ENCODE peak calls at places on chromosomes 11 and 22, in seven cellular contexts. S is HTR-8/SVneo; R is kidney epithelial cell; V is NCI-H524; Y is stimulated activated CD4-positive, alpha-beta T cell treated with anti-CD3 and anti-CD28 coated beads, Interleukin-4, amount 100 ng/mL, for 48 hours; U is activated CD8-positive, alpha-beta memory T cell treated with anti-CD3 and anti-CD28 coated beads for 1 hour; I is LHCN-M2. M is an unnamed sample.

GRCh38 chr22:31567702-31568101 is 71.4 kb downstream of the SFI1 start:
- DNase-seq in V (no peak), U (no peak), I (no peak), S (no peak), R (no peak), Y (no peak), M (no peak)

GRCh38 chr11:44223261-44223660 is 86.7 kb downstream of the ALX4 start:
- DNase-seq in U (no peak), V (no peak), Y (no peak), R (no peak), S (no peak), I (peak), M (no peak)

GRCh38 chr11:14248577-14248976 is 110.4 kb downstream of the RRAS2 start:
- DNase-seq in R (no peak), Y (no peak), V (peak), I (no peak), U (no peak), S (no peak), M (no peak)

GRCh38 chr11:129280027-129280811 is 88.1 kb upstream of the ARHGAP32 start:
- DNase-seq in S (no peak), Y (no peak), R (no peak), V (peak), I (no peak), U (no peak), M (peak)

GRCh38 chr22:24681236-24681635 is 78.2 kb downstream of the GGT1 start:
- DNase-seq in S (no peak), I (peak), R (no peak), Y (no peak), U (no peak), V (no peak), M (no peak)

GRCh38 chr22:22376352-22376706 is 131.7 kb downstream of the VPREB1 start:
- DNase-seq in S (no peak), R (no peak), Y (no peak), U (no peak), V (no peak), I (no peak), M (no peak)

GRCh38 chr11:12606597-12606996 is 67.6 kb upstream of the TEAD1 start:
- DNase-seq in R (no peak), S (no peak), U (no peak), I (peak), V (no peak), Y (no peak), M (no peak)

GRCh38 chr11:43866520-43866919 is 14.1 kb upstream of the ALKBH3 start:
- DNase-seq in U (no peak), V (no peak), I (no peak), Y (no peak), R (no peak), S (no peak), M (no peak)

GRCh38 chr22:40511604-40512003 is 124.9 kb downstream of the MRTFA start:
- DNase-seq in S (no peak), I (no peak), R (no peak), Y (no peak), V (peak), U (no peak), M (no peak)

GRCh38 chr11:66889974-66890373 is 33.1 kb downstream of the LRFN4 start:
- DNase-seq in U (no peak), R (no peak), V (no peak), Y (no peak), S (no peak), I (no peak), M (no peak)

GRCh38 chr11:46386674-46387073 is 4.9 kb downstream of the CHRM4 start:
- DNase-seq in R (no peak), S (no peak), U (no peak), I (no peak), Y (no peak), V (no peak), M (no peak)

GRCh38 chr11:61917357-61918109 is at the start of gene RAB3IL1:
- DNase-seq in U (no peak), I (peak), Y (no peak), R (no peak), S (peak), V (peak), M (peak)

GRCh38 chr11:31870609-31871309 is 59.6 kb upstream of the PAX6 start:
- DNase-seq in U (no peak), V (peak), R (no peak), I (peak), S (peak), Y (no peak), M (peak)

GRCh38 chr22:38034278-38034882 is 22.8 kb upstream of the PICK1 start:
- DNase-seq in V (no peak), R (peak), I (peak), U (no peak), Y (no peak), S (peak), M (no peak)

GRCh38 chr22:37377927-37378326 is 49.4 kb downstream of the ELFN2 start:
- DNase-seq in U (no peak), S (no peak), I (no peak), R (no peak), Y (no peak), V (no peak), M (no peak)

GRCh38 chr22:30217698-30218565 is 28.6 kb downstream of the LIF start:
- DNase-seq in U (no peak), R (no peak), V (no peak), I (peak), Y (no peak), S (no peak), M (no peak)

GRCh38 chr22:23777776-23778575 is 5.3 kb downstream of the MMP11 start:
- DNase-seq in V (no peak), Y (no peak), S (no peak), U (no peak), R (no peak), I (peak), M (no peak)

GRCh38 chr22:43893266-43893665 is 1.5 kb upstream of the PNPLA5 start:
- DNase-seq in R (no peak), S (no peak), Y (no peak), I (no peak), V (no peak), U (no peak), M (no peak)

GRCh38 chr11:76337469-76337868 is 43.5 kb downstream of the THAP12 start:
- DNase-seq in S (no peak), V (no peak), Y (no peak), R (no peak), I (no peak), U (no peak), M (no peak)

GRCh38 chr11:95256204-95256819 is 25.3 kb upstream of the SESN3 start:
- DNase-seq in I (no peak), U (no peak), Y (no peak), R (no peak), V (no peak), S (no peak), M (no peak)

GRCh38 chr11:119473226-119473625 is 50.3 kb upstream of the THY1 start:
- DNase-seq in R (no peak), Y (no peak), V (no peak), I (no peak), U (no peak), S (no peak), M (no peak)

GRCh38 chr22:37187552-37187890 is 526 bp downstream of the C1QTNF6 start:
- DNase-seq in Y (no peak), V (no peak), S (no peak), R (no peak), U (no peak), I (peak), M (no peak)

GRCh38 chr11:130737866-130738431 is 178.3 kb downstream of the SNX19 start:
- DNase-seq in S (peak), I (peak), U (no peak), Y (no peak), V (no peak), R (no peak), M (no peak)

GRCh38 chr22:35301370-35301874 is 1.7 kb downstream of the TOM1 start:
- DNase-seq in V (no peak), I (peak), U (no peak), S (peak), Y (no peak), R (no peak), M (no peak)

GRCh38 chr22:38881464-38881871 is 9.5 kb upstream of the CBX6 start:
- DNase-seq in V (no peak), Y (no peak), U (no peak), I (peak), S (no peak), R (no peak), M (no peak)

GRCh38 chr11:12122083-12122482 is 11.7 kb downstream of the MICAL2 start:
- DNase-seq in Y (no peak), R (no peak), S (no peak), U (no peak), I (no peak), V (peak), M (peak)

GRCh38 chr11:78140392-78141077 is 1.1 kb upstream of the ALG8 start:
- DNase-seq in V (no peak), U (no peak), S (no peak), R (no peak), I (no peak), Y (peak), M (no peak)

GRCh38 chr11:5674391-5674790 is 10.5 kb downstream of the TRIM5 start:
- DNase-seq in I (no peak), V (no peak), Y (no peak), U (no peak), S (no peak), R (no peak), M (no peak)

GRCh38 chr11:2379471-2380174 is 2.5 kb downstream of the CD81 start:
- DNase-seq in R (no peak), S (no peak), Y (no peak), I (no peak), U (no peak), V (no peak), M (no peak)

GRCh38 chr11:14190992-14191773 is 167.8 kb downstream of the RRAS2 start:
- DNase-seq in R (no peak), U (no peak), I (no peak), Y (no peak), V (no peak), S (no peak), M (no peak)

GRCh38 chr11:67273260-67273990 is 7.2 kb downstream of the GRK2 start:
- DNase-seq in S (no peak), R (no peak), U (no peak), I (no peak), V (no peak), Y (no peak), M (no peak)

GRCh38 chr11:24760681-24761080 is 263.8 kb downstream of the LUZP2 start:
- DNase-seq in I (no peak), R (peak), S (no peak), U (no peak), Y (no peak), V (no peak), M (no peak)

GRCh38 chr22:38755911-38756532 is at the start of gene SUN2:
- DNase-seq in Y (peak), I (peak), S (peak), U (peak), R (no peak), V (peak), M (peak)

GRCh38 chr11:32829157-32829679 is 509 bp upstream of the PRRG4 start:
- DNase-seq in I (no peak), S (no peak), U (no peak), R (no peak), V (no peak), Y (no peak), M (no peak)

GRCh38 chr22:41197808-41198585 is 7.1 kb upstream of the L3MBTL2 start:
- DNase-seq in S (peak), I (no peak), Y (peak), R (no peak), U (no peak), V (peak), M (peak)

GRCh38 chr11:18769802-18770456 is 21.7 kb downstream of the PTPN5 start:
- DNase-seq in S (no peak), R (no peak), U (no peak), Y (no peak), I (no peak), V (peak), M (no peak)

GRCh38 chr11:10022764-10023163 is 271.3 kb downstream of the SBF2 start:
- DNase-seq in I (peak), S (no peak), V (no peak), Y (no peak), R (no peak), U (no peak), M (no peak)

GRCh38 chr22:39490135-39490798 is 11.8 kb upstream of the MIEF1 start:
- DNase-seq in I (peak), S (peak), U (peak), Y (peak), R (no peak), V (peak), M (peak)